ENCODE peak calls at places on chromosomes 4 and X, in five cellular contexts. One of them, this sample, is unnamed.

GRCh38 chr4:73731968-73732610 is 8.3 kb upstream of the CXCL8 start:
- DNase-seq in H1: no peak
- DNase-seq in HepG2: no peak
- DNase-seq in K562: no peak
- DNase-seq in GM12878: no peak
- DNase-seq in this sample: no peak

GRCh38 chrX:104343408-104344129 is 88.8 kb upstream of the ESX1 start:
- DNase-seq in H1: peak; percentile 43
- DNase-seq in HepG2: peak; percentile 49
- DNase-seq in K562: peak; percentile 61
- DNase-seq in GM12878: peak; percentile 7
- DNase-seq in this sample: peak; percentile 59

GRCh38 chr4:15013585-15013984 is 11.3 kb downstream of the CPEB2 start:
- DNase-seq in H1: no peak
- DNase-seq in HepG2: no peak
- DNase-seq in K562: no peak
- DNase-seq in GM12878: no peak
- DNase-seq in this sample: no peak

GRCh38 chr4:158496030-158496741 is 25.5 kb upstream of the RXFP1 start:
- DNase-seq in H1: peak; percentile 25
- DNase-seq in HepG2: peak; percentile 10
- DNase-seq in K562: peak; percentile 62
- DNase-seq in GM12878: no peak
- DNase-seq in this sample: peak; percentile 85

GRCh38 chrX:81280148-81280547 is 78.2 kb downstream of the SH3BGRL start:
- DNase-seq in H1: no peak
- DNase-seq in HepG2: no peak
- DNase-seq in K562: no peak
- DNase-seq in GM12878: no peak
- DNase-seq in this sample: peak; percentile 35

GRCh38 chr4:39233114-39233513 is 50.8 kb downstream of the WDR19 start:
- DNase-seq in H1: no peak
- DNase-seq in HepG2: peak; percentile 39
- DNase-seq in K562: no peak
- DNase-seq in GM12878: no peak
- DNase-seq in this sample: no peak

GRCh38 chr4:173211222-173211621 is 42.6 kb downstream of the GALNT7 start:
- DNase-seq in H1: no peak
- DNase-seq in HepG2: no peak
- DNase-seq in K562: no peak
- DNase-seq in GM12878: no peak
- DNase-seq in this sample: no peak

GRCh38 chr4:138192113-138192512 is 50.0 kb downstream of the SLC7A11 start:
- DNase-seq in H1: no peak
- DNase-seq in HepG2: peak; percentile 68
- DNase-seq in K562: peak; percentile 18
- DNase-seq in GM12878: no peak
- DNase-seq in this sample: no peak

GRCh38 chr4:128572778-128573241 is 236.7 kb upstream of the JADE1 start:
- DNase-seq in H1: no peak
- DNase-seq in HepG2: no peak
- DNase-seq in K562: no peak
- DNase-seq in GM12878: no peak
- DNase-seq in this sample: no peak

GRCh38 chr4:16411691-16412090 is 185.4 kb upstream of the TAPT1 start:
- DNase-seq in H1: no peak
- DNase-seq in HepG2: no peak
- DNase-seq in K562: no peak
- DNase-seq in GM12878: no peak
- DNase-seq in this sample: no peak

GRCh38 chr4:158823461-158823873 is 54.6 kb downstream of the FNIP2 start:
- DNase-seq in H1: no peak
- DNase-seq in HepG2: no peak
- DNase-seq in K562: no peak
- DNase-seq in GM12878: no peak
- DNase-seq in this sample: no peak

GRCh38 chr4:21801661-21802355 is 146.8 kb downstream of the KCNIP4 start:
- DNase-seq in H1: no peak
- DNase-seq in HepG2: no peak
- DNase-seq in K562: no peak
- DNase-seq in GM12878: no peak
- DNase-seq in this sample: no peak

GRCh38 chr4:984336-985054 is 2.3 kb upstream of the IDUA start:
- DNase-seq in H1: no peak
- DNase-seq in HepG2: no peak
- DNase-seq in K562: no peak
- DNase-seq in GM12878: no peak
- DNase-seq in this sample: no peak

GRCh38 chr4:4455199-4455865 is 68.4 kb downstream of the NSG1 start:
- DNase-seq in H1: no peak
- DNase-seq in HepG2: no peak
- DNase-seq in K562: no peak
- DNase-seq in GM12878: peak; percentile 39
- DNase-seq in this sample: no peak

GRCh38 chrX:24498181-24498580 is 33.1 kb downstream of the PDK3 start:
- DNase-seq in H1: no peak
- DNase-seq in HepG2: peak; percentile 1
- DNase-seq in K562: peak; percentile 6
- DNase-seq in GM12878: no peak
- DNase-seq in this sample: no peak

GRCh38 chr4:114015444-114015899 is 36.0 kb upstream of the ARSJ start:
- DNase-seq in H1: no peak
- DNase-seq in HepG2: no peak
- DNase-seq in K562: no peak
- DNase-seq in GM12878: no peak
- DNase-seq in this sample: no peak

GRCh38 chr4:6259886-6260285 is 9.8 kb upstream of the WFS1 start:
- DNase-seq in H1: no peak
- DNase-seq in HepG2: no peak
- DNase-seq in K562: no peak
- DNase-seq in GM12878: no peak
- DNase-seq in this sample: no peak

GRCh38 chr4:98046665-98047064 is 96.6 kb downstream of the STPG2 start:
- DNase-seq in H1: no peak
- DNase-seq in HepG2: no peak
- DNase-seq in K562: no peak
- DNase-seq in GM12878: no peak
- DNase-seq in this sample: no peak

GRCh38 chrX:150869450-150869849 is 29.0 kb downstream of the CD99L2 start:
- DNase-seq in H1: no peak
- DNase-seq in HepG2: no peak
- DNase-seq in K562: no peak
- DNase-seq in GM12878: no peak
- DNase-seq in this sample: no peak

GRCh38 chr4:147370881-147371280 is 110.0 kb upstream of the EDNRA start:
- DNase-seq in H1: no peak
- DNase-seq in HepG2: no peak
- DNase-seq in K562: no peak
- DNase-seq in GM12878: no peak
- DNase-seq in this sample: no peak

GRCh38 chr4:159024828-159025227 is 78.1 kb upstream of the RAPGEF2 start:
- DNase-seq in H1: no peak
- DNase-seq in HepG2: no peak
- DNase-seq in K562: no peak
- DNase-seq in GM12878: no peak
- DNase-seq in this sample: no peak

GRCh38 chr4:181418491-181418890 is 824.7 kb upstream of the TENM3 start:
- DNase-seq in H1: no peak
- DNase-seq in HepG2: no peak
- DNase-seq in K562: no peak
- DNase-seq in GM12878: no peak
- DNase-seq in this sample: no peak

GRCh38 chr4:19831644-19832285 is 419.9 kb upstream of the SLIT2 start:
- DNase-seq in H1: no peak
- DNase-seq in HepG2: no peak
- DNase-seq in K562: no peak
- DNase-seq in GM12878: no peak
- DNase-seq in this sample: no peak

GRCh38 chr4:146790515-146790914 is 151.8 kb downstream of the POU4F2 start:
- DNase-seq in H1: no peak
- DNase-seq in HepG2: no peak
- DNase-seq in K562: no peak
- DNase-seq in GM12878: no peak
- DNase-seq in this sample: no peak

DNA sequence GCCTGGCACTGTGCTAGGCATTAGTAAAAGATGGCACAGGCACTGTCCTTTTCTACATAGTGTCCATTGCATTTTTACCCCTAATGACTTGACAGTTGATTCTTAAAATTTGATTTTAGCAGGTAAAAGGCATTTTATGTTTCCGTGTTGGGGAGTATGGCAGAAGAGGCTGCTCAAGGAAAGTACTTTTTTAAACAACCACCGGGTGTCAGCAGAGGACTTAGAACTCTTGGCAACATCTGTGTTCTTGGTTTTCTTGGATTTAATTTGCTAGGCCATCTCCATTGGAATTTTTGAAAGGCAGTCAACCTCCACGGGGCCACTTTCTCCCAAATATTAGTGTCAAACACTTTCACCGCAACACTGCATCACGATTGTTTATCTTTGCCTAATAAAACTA is 102.9 kb downstream of the TSPAN7 start:
- DNase-seq in H1: no peak
- DNase-seq in HepG2: peak; percentile 13
- DNase-seq in K562: peak; percentile 64
- DNase-seq in GM12878: no peak
- DNase-seq in this sample: no peak
- TF ChIP-seq ATF2 in H1: no peak
- TF ChIP-seq ATF2 in HepG2: no peak
- TF ChIP-seq ATF2 in K562: no peak
- TF ChIP-seq ATF2 in GM12878: no peak
- TF ChIP-seq ATF2 in this sample: no peak

GRCh38 chrX:30643313-30643821 is 9.9 kb upstream of the GK start:
- DNase-seq in H1: no peak
- DNase-seq in HepG2: peak; percentile 87
- DNase-seq in K562: no peak
- DNase-seq in GM12878: no peak
- DNase-seq in this sample: no peak

GRCh38 chrX:30635630-30636029 is 17.6 kb upstream of the GK start:
- DNase-seq in H1: no peak
- DNase-seq in HepG2: no peak
- DNase-seq in K562: peak; percentile 29
- DNase-seq in GM12878: no peak
- DNase-seq in this sample: no peak

GRCh38 chrX:30642642-30643041 is 10.6 kb upstream of the GK start:
- DNase-seq in H1: no peak
- DNase-seq in HepG2: peak; percentile 74
- DNase-seq in K562: no peak
- DNase-seq in GM12878: no peak
- DNase-seq in this sample: no peak

GRCh38 chrX:30637874-30638793 is 15.1 kb upstream of the GK start:
- DNase-seq in H1: no peak
- DNase-seq in HepG2: no peak
- DNase-seq in K562: no peak
- DNase-seq in GM12878: no peak
- DNase-seq in this sample: no peak
- TF ChIP-seq ATF2 in H1: no peak
- TF ChIP-seq ATF2 in HepG2: no peak
- TF ChIP-seq ATF2 in K562: no peak
- TF ChIP-seq ATF2 in GM12878: no peak
- TF ChIP-seq ATF2 in this sample: no peak

GRCh38 chrX:68896581-68896980 is 67.8 kb downstream of the EFNB1 start:
- DNase-seq in H1: no peak
- DNase-seq in HepG2: no peak
- DNase-seq in K562: no peak
- DNase-seq in GM12878: no peak
- DNase-seq in this sample: no peak

GRCh38 chrX:68897118-68897517 is 68.3 kb downstream of the EFNB1 start:
- DNase-seq in H1: no peak
- DNase-seq in HepG2: no peak
- DNase-seq in K562: peak; percentile 65
- DNase-seq in GM12878: no peak
- DNase-seq in this sample: no peak

GRCh38 chrX:68895339-68896250 is 66.8 kb downstream of the EFNB1 start:
- DNase-seq in H1: no peak
- DNase-seq in HepG2: peak; percentile 3
- DNase-seq in K562: peak; percentile 5
- DNase-seq in GM12878: no peak
- DNase-seq in this sample: no peak

GRCh38 chrX:68898661-68899060 is 69.8 kb downstream of the EFNB1 start:
- DNase-seq in H1: no peak
- DNase-seq in HepG2: no peak
- DNase-seq in K562: no peak
- DNase-seq in GM12878: no peak
- DNase-seq in this sample: no peak

GRCh38 chrX:68897546-68897945 is 68.7 kb downstream of the EFNB1 start:
- DNase-seq in H1: no peak
- DNase-seq in HepG2: no peak
- DNase-seq in K562: no peak
- DNase-seq in GM12878: no peak
- DNase-seq in this sample: no peak
- TF ChIP-seq ATF2 in H1: no peak
- TF ChIP-seq ATF2 in HepG2: no peak
- TF ChIP-seq ATF2 in K562: no peak
- TF ChIP-seq ATF2 in GM12878: no peak
- TF ChIP-seq ATF2 in this sample: no peak

GRCh38 chr4:145438298-145438697 is 43.4 kb upstream of the SMAD1 start:
- DNase-seq in H1: no peak
- DNase-seq in HepG2: no peak
- DNase-seq in K562: no peak
- DNase-seq in GM12878: no peak
- DNase-seq in this sample: no peak
- TF ChIP-seq ATF2 in H1: no peak
- TF ChIP-seq ATF2 in HepG2: no peak
- TF ChIP-seq ATF2 in K562: no peak
- TF ChIP-seq ATF2 in GM12878: no peak
- TF ChIP-seq ATF2 in this sample: no peak

DNA sequence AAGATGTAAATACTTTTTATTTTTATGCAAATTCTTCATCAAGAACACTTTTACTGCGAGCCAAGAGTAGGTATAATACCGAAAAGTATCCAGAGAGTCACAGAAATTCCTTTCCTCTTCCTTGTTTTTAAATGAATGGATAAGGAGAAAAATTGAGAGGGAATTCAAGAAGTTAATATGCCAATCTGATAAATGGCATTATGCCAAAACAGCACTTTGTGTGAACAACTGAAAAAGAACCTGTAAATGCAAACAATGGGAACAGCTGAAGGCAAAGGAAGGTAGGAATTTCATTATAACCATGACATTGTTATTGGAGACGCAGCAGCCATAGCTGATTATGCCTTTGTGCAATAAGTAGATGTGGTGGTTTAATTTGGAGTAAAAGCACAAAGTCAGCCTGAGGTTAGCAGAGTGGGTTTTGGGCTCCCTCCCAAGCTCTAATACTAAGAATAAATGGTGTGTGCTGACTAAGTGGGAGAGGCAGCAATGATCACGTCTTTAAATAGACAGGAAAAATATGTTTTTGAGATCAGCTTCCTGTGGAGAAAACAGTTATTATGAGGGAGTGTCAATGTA is 209.8 kb upstream of the NDST4 start:
- DNase-seq in H1: no peak
- DNase-seq in HepG2: no peak
- DNase-seq in K562: no peak
- DNase-seq in GM12878: no peak
- DNase-seq in this sample: no peak
- TF ChIP-seq ATF2 in H1: no peak
- TF ChIP-seq ATF2 in HepG2: no peak
- TF ChIP-seq ATF2 in K562: no peak
- TF ChIP-seq ATF2 in GM12878: no peak
- TF ChIP-seq ATF2 in this sample: no peak

GRCh38 chr4:111204807-111205206 is 581.9 kb upstream of the PITX2 start:
- DNase-seq in H1: no peak
- DNase-seq in HepG2: no peak
- DNase-seq in K562: no peak
- DNase-seq in GM12878: no peak
- DNase-seq in this sample: no peak
- TF ChIP-seq ATF2 in H1: no peak
- TF ChIP-seq ATF2 in HepG2: no peak
- TF ChIP-seq ATF2 in K562: no peak
- TF ChIP-seq ATF2 in GM12878: no peak
- TF ChIP-seq ATF2 in this sample: no peak

GRCh38 chr4:8921465-8921864 is 49.8 kb upstream of the HMX1 start:
- DNase-seq in H1: no peak
- DNase-seq in HepG2: no peak
- DNase-seq in K562: no peak
- DNase-seq in GM12878: no peak
- DNase-seq in this sample: no peak
- TF ChIP-seq ATF2 in H1: no peak
- TF ChIP-seq ATF2 in HepG2: no peak
- TF ChIP-seq ATF2 in K562: no peak
- TF ChIP-seq ATF2 in GM12878: no peak
- TF ChIP-seq ATF2 in this sample: no peak